ENCODE peak calls at places on chromosome 5, in six cellular contexts. G, L, K, B, H and Y are unnamed samples.
A peak's percentile ranks its signal among the peaks of the same experiment; 100 is the strongest.

GRCh38 chr5:42912184-42912766 is 100.6 kb upstream of the SELENOP start:
- DNase-seq in G (peak; percentile 66), L (no peak), K (no peak), B (peak; percentile 72), H (peak; percentile 33), Y (peak; percentile 22)

GRCh38 chr5:113234546-113234945 is 200.2 kb downstream of the TSSK1B start:
- DNase-seq in G (no peak), L (no peak), K (no peak), B (no peak), H (no peak), Y (no peak)

GRCh38 chr5:9057406-9058000 is 488.4 kb downstream of the SEMA5A start:
- DNase-seq in G (no peak), L (no peak), K (no peak), B (no peak), H (no peak), Y (no peak)

GRCh38 chr5:141529002-141529401 is 40.1 kb downstream of the PCDHGC5 start:
- DNase-seq in G (peak; percentile 82), L (no peak), K (peak; percentile 58), B (no peak), H (peak; percentile 67), Y (no peak)

GRCh38 chr5:157335534-157336422 is 69.9 kb downstream of the CYFIP2 start:
- DNase-seq in G (peak; percentile 53), L (no peak), K (no peak), B (no peak), H (no peak), Y (peak; percentile 57)

GRCh38 chr5:59184769-59185168 is 601.9 kb downstream of the RAB3C start:
- DNase-seq in G (no peak), L (no peak), K (no peak), B (no peak), H (no peak), Y (no peak)

GRCh38 chr5:176927562-176927961 is 28.4 kb upstream of the HK3 start:
- DNase-seq in G (no peak), L (no peak), K (no peak), B (no peak), H (no peak), Y (no peak)

GRCh38 chr5:73157399-73158303 is 15.3 kb upstream of the TMEM174 start:
- DNase-seq in G (no peak), L (no peak), K (no peak), B (no peak), H (no peak), Y (no peak)

GRCh38 chr5:12901696-12902095 is 997.5 kb upstream of the CTNND2 start:
- DNase-seq in G (no peak), L (no peak), K (no peak), B (no peak), H (no peak), Y (no peak)

GRCh38 chr5:1896602-1897376 is 14.1 kb upstream of the IRX4 start:
- DNase-seq in G (no peak), L (no peak), K (no peak), B (no peak), H (no peak), Y (no peak)

GRCh38 chr5:53170748-53171349 is 61.3 kb upstream of the MOCS2 start:
- DNase-seq in G (peak; percentile 58), L (peak; percentile 12), K (no peak), B (peak; percentile 12), H (peak; percentile 23), Y (no peak)

GRCh38 chr5:89313044-89313443 is 430.1 kb upstream of the MEF2C start:
- DNase-seq in G (peak; percentile 86), L (no peak), K (no peak), B (peak; percentile 52), H (no peak), Y (no peak)

GRCh38 chr5:58703925-58704324 is 121.0 kb downstream of the RAB3C start:
- DNase-seq in G (no peak), L (no peak), K (no peak), B (no peak), H (no peak), Y (no peak)

GRCh38 chr5:149745-150450 is 41.4 kb upstream of the LRRC14B start:
- DNase-seq in G (peak; percentile 79), L (no peak), K (no peak), B (peak; percentile 72), H (no peak), Y (no peak)

GRCh38 chr5:73763300-73764032 is 137.5 kb downstream of the ARHGEF28 start:
- DNase-seq in G (no peak), L (no peak), K (no peak), B (no peak), H (no peak), Y (no peak)

GRCh38 chr5:10307206-10308148 is at the start of gene CMBL:
- DNase-seq in G (peak; percentile 57), L (peak; percentile 58), K (peak; percentile 57), B (no peak), H (no peak), Y (no peak)

GRCh38 chr5:133847301-133847700 is 121.1 kb downstream of the C5orf15 start:
- DNase-seq in G (no peak), L (no peak), K (no peak), B (no peak), H (no peak), Y (no peak)

GRCh38 chr5:16975950-16976624 is 40.0 kb upstream of the MYO10 start:
- DNase-seq in G (peak; percentile 28), L (no peak), K (no peak), B (no peak), H (no peak), Y (no peak)

GRCh38 chr5:109388407-109388806 is 21.4 kb downstream of the PJA2 start:
- DNase-seq in G (peak; percentile 42), L (no peak), K (no peak), B (no peak), H (no peak), Y (no peak)

GRCh38 chr5:127206320-127207113 is 84.1 kb upstream of the MEGF10 start:
- DNase-seq in G (peak; percentile 97), L (no peak), K (no peak), B (peak; percentile 56), H (no peak), Y (no peak)

GRCh38 chr5:39195198-39195826 is 24.1 kb downstream of the FYB1 start:
- DNase-seq in G (no peak), L (no peak), K (no peak), B (no peak), H (no peak), Y (no peak)

GRCh38 chr5:39193553-39194465 is 25.6 kb downstream of the FYB1 start:
- DNase-seq in G (no peak), L (no peak), K (no peak), B (no peak), H (no peak), Y (no peak)

GRCh38 chr5:39192449-39193160 is 26.8 kb downstream of the FYB1 start:
- DNase-seq in G (no peak), L (no peak), K (no peak), B (no peak), H (no peak), Y (no peak)

GRCh38 chr5:39197556-39197955 is 21.8 kb downstream of the FYB1 start:
- DNase-seq in G (no peak), L (no peak), K (no peak), B (no peak), H (no peak), Y (no peak)

GRCh38 chr5:39194466-39195136 is 24.8 kb downstream of the FYB1 start:
- DNase-seq in G (peak; percentile 73), L (no peak), K (peak; percentile 23), B (no peak), H (no peak), Y (peak; percentile 49)
- TF ChIP-seq CTCF in G (no peak), L (no peak), K (no peak), B (no peak), H (no peak), Y (no peak)

GRCh38 chr5:18008940-18009339 is 374.7 kb downstream of the TAF11L14 start:
- DNase-seq in G (no peak), L (no peak), K (no peak), B (no peak), H (no peak), Y (no peak)

GRCh38 chr5:18010053-18010452 is 375.8 kb downstream of the TAF11L14 start:
- DNase-seq in G (no peak), L (peak; percentile 12), K (no peak), B (no peak), H (no peak), Y (no peak)
- TF ChIP-seq CTCF in G (no peak), L (no peak), K (no peak), B (no peak), H (no peak), Y (no peak)

DNA sequence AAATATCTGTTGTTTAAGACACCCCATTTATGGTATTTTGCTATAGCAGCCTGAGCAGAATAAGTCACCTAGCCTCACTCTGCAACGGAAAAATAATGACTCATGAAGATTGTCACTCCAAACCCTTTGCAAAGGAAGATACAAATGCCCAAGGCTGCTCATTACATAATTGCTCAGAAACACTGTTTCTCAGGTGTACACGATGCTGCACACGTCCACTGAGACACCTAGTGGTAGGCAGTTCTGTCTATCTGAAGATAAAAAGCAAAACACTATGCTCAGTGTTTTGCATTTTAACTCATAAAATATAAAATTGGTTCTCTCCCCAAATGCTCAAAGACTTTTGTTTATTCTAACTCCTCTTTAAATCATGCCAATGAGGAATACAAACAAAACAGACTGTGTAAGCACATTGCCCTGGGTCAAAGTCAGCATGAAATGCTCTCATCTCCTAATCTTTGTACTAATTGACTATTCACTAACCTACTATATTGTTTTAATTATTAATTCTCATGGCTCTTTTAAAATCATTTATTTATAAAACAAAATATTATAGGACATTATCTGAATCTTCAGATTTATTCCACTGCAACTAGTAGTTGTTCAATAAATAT is 7.7 kb upstream of the TSLP start:
- DNase-seq in G (no peak), L (no peak), K (no peak), B (no peak), H (peak; percentile 33), Y (no peak)
- TF ChIP-seq CTCF in G (peak; percentile 49), L (no peak), K (no peak), B (peak; percentile 67), H (peak; percentile 78), Y (peak; percentile 41)

DNA sequence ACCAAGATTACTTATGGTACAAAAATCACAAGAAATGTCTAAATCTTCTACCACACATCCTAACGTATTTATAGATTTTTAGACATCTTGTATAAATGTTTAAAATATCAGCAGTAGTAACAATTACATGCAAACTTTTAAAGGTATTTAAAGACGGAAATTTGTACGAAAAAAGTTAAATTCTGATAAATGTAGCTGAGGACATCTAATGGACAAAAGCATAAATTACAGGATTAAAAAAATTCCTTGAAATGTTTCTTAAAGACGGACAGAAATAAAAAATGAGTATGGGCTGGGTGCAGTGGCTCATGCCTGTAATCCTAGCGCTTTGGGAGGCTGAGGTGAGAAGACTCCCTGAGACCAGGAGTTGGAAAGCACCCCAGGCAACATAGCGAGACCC is 15.8 kb downstream of the ERCC8 start:
- DNase-seq in G (peak; percentile 27), L (no peak), K (no peak), B (no peak), H (no peak), Y (no peak)
- TF ChIP-seq CTCF in G (peak; percentile 30), L (no peak), K (no peak), B (peak; percentile 55), H (peak; percentile 69), Y (peak; percentile 8)

GRCh38 chr5:39148983-39149534 is 70.3 kb downstream of the FYB1 start:
- DNase-seq in G (peak; percentile 33), L (no peak), K (no peak), B (no peak), H (no peak), Y (no peak)
- TF ChIP-seq CTCF in G (peak; percentile 38), L (no peak), K (peak; percentile 39), B (peak; percentile 37), H (peak; percentile 56), Y (peak; percentile 32)